ENCODE peak calls at places on chromosomes 5 and 9, in four cellular contexts. One of them, this sample, is unnamed.

GRCh38 chr9:73583590-73583989 is 431.9 kb downstream of the ANXA1 start:
- DNase-seq in right atrium auricular region: no peak
- DNase-seq in stomach: no peak
- DNase-seq in SJCRH30: no peak
- DNase-seq in this sample: peak; percentile 10

GRCh38 chr9:137244486-137245449 is 3.7 kb downstream of the TUBB4B start:
- DNase-seq in right atrium auricular region: no peak
- DNase-seq in stomach: no peak
- DNase-seq in SJCRH30: no peak
- DNase-seq in this sample: no peak

GRCh38 chr5:6859001-6859400 is 145.8 kb downstream of the TENT4A start:
- DNase-seq in right atrium auricular region: no peak
- DNase-seq in stomach: no peak
- DNase-seq in SJCRH30: no peak
- DNase-seq in this sample: no peak

GRCh38 chr5:43041131-43041668 is 1.1 kb upstream of the ANXA2R start:
- DNase-seq in right atrium auricular region: peak; percentile 75
- DNase-seq in stomach: no peak
- DNase-seq in SJCRH30: no peak
- DNase-seq in this sample: peak; percentile 65

GRCh38 chr5:133627180-133627579 is 14.8 kb upstream of the FSTL4 start:
- DNase-seq in right atrium auricular region: no peak
- DNase-seq in stomach: no peak
- DNase-seq in SJCRH30: no peak
- DNase-seq in this sample: no peak

GRCh38 chr9:16085167-16085718 is 532.4 kb downstream of the CCDC171 start:
- DNase-seq in right atrium auricular region: no peak
- DNase-seq in stomach: no peak
- DNase-seq in SJCRH30: no peak
- DNase-seq in this sample: no peak

GRCh38 chr9:113475031-113475430 is 11.5 kb downstream of the RGS3 start:
- DNase-seq in right atrium auricular region: no peak
- DNase-seq in stomach: no peak
- DNase-seq in SJCRH30: no peak
- DNase-seq in this sample: no peak

GRCh38 chr5:12162863-12163262 is 258.6 kb upstream of the CTNND2 start:
- DNase-seq in right atrium auricular region: no peak
- DNase-seq in stomach: no peak
- DNase-seq in SJCRH30: no peak
- DNase-seq in this sample: no peak

GRCh38 chr5:74685979-74686631 is 1.1 kb downstream of the HEXB start:
- DNase-seq in right atrium auricular region: no peak
- DNase-seq in stomach: no peak
- DNase-seq in SJCRH30: no peak
- DNase-seq in this sample: no peak

GRCh38 chr5:135053989-135054388 is 20.0 kb upstream of the PITX1 start:
- DNase-seq in right atrium auricular region: no peak
- DNase-seq in stomach: no peak
- DNase-seq in SJCRH30: no peak
- DNase-seq in this sample: no peak

GRCh38 chr5:61330341-61330878 is 1.6 kb upstream of the ZSWIM6 start:
- DNase-seq in right atrium auricular region: no peak
- DNase-seq in stomach: no peak
- DNase-seq in SJCRH30: peak; percentile 79
- DNase-seq in this sample: peak; percentile 72

GRCh38 chr5:68265347-68265746 is 49.8 kb downstream of the PIK3R1 start:
- DNase-seq in right atrium auricular region: no peak
- DNase-seq in stomach: no peak
- DNase-seq in SJCRH30: no peak
- DNase-seq in this sample: no peak
- H3K4me1 ChIP-seq in right atrium auricular region: peaks cover 93% of the 10 kb centered on the region
- H3K4me1 ChIP-seq in stomach: peaks cover 89% of the 10 kb centered on the region
- H3K4me1 ChIP-seq in SJCRH30: no peaks in the 10 kb centered on the region
- H3K4me1 ChIP-seq in this sample: peaks cover 62% of the 10 kb centered on the region

DNA sequence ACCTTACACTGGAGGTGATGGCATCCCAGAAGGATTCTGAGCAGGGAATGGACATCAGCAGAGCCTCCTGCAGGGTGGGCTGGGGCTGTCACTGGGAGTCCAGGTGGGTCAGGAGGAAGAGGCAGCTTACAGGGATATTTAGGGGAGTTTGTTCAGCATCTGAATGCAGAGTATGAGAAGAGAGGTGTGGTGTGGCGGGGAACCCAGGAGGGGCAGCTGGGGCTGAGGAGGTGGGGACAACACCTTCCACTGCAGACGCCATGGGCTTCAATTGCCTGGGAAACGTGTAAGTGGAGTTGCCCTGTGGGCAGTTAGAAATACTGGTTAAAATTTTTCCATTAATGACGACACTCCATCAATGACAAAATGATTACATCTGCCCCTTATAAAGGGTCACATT is 33.5 kb downstream of the S1PR3 start:
- DNase-seq in right atrium auricular region: no peak
- DNase-seq in stomach: no peak
- DNase-seq in SJCRH30: no peak
- DNase-seq in this sample: no peak
- H3K4me1 ChIP-seq in right atrium auricular region: peaks cover 27% of the 10 kb centered on the region
- H3K4me1 ChIP-seq in stomach: peaks cover 30% of the 10 kb centered on the region
- H3K4me1 ChIP-seq in SJCRH30: no peaks in the 10 kb centered on the region
- H3K4me1 ChIP-seq in this sample: no peaks in the 10 kb centered on the region

GRCh38 chr5:172778223-172778814 is 7.3 kb upstream of the DUSP1 start:
- DNase-seq in right atrium auricular region: no peak
- DNase-seq in stomach: peak; percentile 56
- DNase-seq in SJCRH30: peak; percentile 51
- DNase-seq in this sample: no peak
- H3K4me1 ChIP-seq in right atrium auricular region: peaks cover 49% of the 10 kb centered on the region
- H3K4me1 ChIP-seq in stomach: peaks cover 91% of the 10 kb centered on the region
- H3K4me1 ChIP-seq in SJCRH30: peaks cover 28% of the 10 kb centered on the region
- H3K4me1 ChIP-seq in this sample: no peaks in the 10 kb centered on the region

GRCh38 chr9:7976856-7977255 is 177.3 kb upstream of the DMAC1 start:
- DNase-seq in right atrium auricular region: no peak
- DNase-seq in stomach: no peak
- DNase-seq in SJCRH30: no peak
- DNase-seq in this sample: no peak

GRCh38 chr9:7974335-7975005 is 174.9 kb upstream of the DMAC1 start:
- DNase-seq in right atrium auricular region: no peak
- DNase-seq in stomach: no peak
- DNase-seq in SJCRH30: no peak
- DNase-seq in this sample: no peak

GRCh38 chr9:7979591-7979990 is 180.0 kb upstream of the DMAC1 start:
- DNase-seq in right atrium auricular region: no peak
- DNase-seq in stomach: no peak
- DNase-seq in SJCRH30: no peak
- DNase-seq in this sample: no peak

GRCh38 chr9:7976167-7976755 is 176.7 kb upstream of the DMAC1 start:
- DNase-seq in right atrium auricular region: no peak
- DNase-seq in stomach: no peak
- DNase-seq in SJCRH30: peak; percentile 36
- DNase-seq in this sample: no peak

GRCh38 chr9:7977586-7977985 is 178.0 kb upstream of the DMAC1 start:
- DNase-seq in right atrium auricular region: no peak
- DNase-seq in stomach: no peak
- DNase-seq in SJCRH30: no peak
- DNase-seq in this sample: no peak
- H3K4me1 ChIP-seq in right atrium auricular region: no peaks in the 10 kb centered on the region
- H3K4me1 ChIP-seq in stomach: peaks cover 34% of the 10 kb centered on the region
- H3K4me1 ChIP-seq in SJCRH30: peaks cover 8% of the 10 kb centered on the region
- H3K4me1 ChIP-seq in this sample: no peaks in the 10 kb centered on the region

DNA sequence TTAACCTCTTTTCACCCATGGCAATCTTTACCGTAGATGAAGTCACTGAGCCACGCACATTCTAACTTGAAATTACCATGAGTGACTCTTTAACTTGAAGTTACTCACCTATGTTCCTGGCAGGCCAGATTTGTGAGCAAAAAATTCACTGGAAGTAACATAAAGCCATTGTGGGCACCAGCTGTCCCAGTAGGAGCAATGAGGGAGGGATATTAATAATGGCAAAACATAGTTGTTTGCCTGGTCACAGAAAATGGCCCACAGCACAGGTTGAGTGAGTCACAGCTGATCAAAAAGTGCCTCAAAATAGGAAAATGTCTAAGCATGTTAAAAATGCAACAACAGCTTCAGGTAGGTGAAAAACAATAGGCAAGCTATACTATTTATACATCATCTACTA is 146.6 kb downstream of the EFNA5 start:
- DNase-seq in right atrium auricular region: no peak
- DNase-seq in stomach: no peak
- DNase-seq in SJCRH30: no peak
- DNase-seq in this sample: no peak
- H3K4me1 ChIP-seq in right atrium auricular region: peaks cover 17% of the 10 kb centered on the region
- H3K4me1 ChIP-seq in stomach: peaks cover 32% of the 10 kb centered on the region
- H3K4me1 ChIP-seq in SJCRH30: peaks cover 9% of the 10 kb centered on the region
- H3K4me1 ChIP-seq in this sample: no peaks in the 10 kb centered on the region

GRCh38 chr9:95060916-95061315 is 256.6 kb downstream of the FANCC start:
- DNase-seq in right atrium auricular region: no peak
- DNase-seq in stomach: no peak
- DNase-seq in SJCRH30: peak; percentile 28
- DNase-seq in this sample: no peak
- H3K4me1 ChIP-seq in right atrium auricular region: peaks cover 100% of the 10 kb centered on the region
- H3K4me1 ChIP-seq in stomach: peaks cover 100% of the 10 kb centered on the region
- H3K4me1 ChIP-seq in SJCRH30: peaks cover 62% of the 10 kb centered on the region
- H3K4me1 ChIP-seq in this sample: peaks cover 24% of the 10 kb centered on the region

GRCh38 chr5:93076566-93076965 is 504.5 kb downstream of the NR2F1-AS1 start:
- DNase-seq in right atrium auricular region: no peak
- DNase-seq in stomach: no peak
- DNase-seq in SJCRH30: no peak
- DNase-seq in this sample: no peak
- H3K4me1 ChIP-seq in right atrium auricular region: peaks cover 14% of the 10 kb centered on the region
- H3K4me1 ChIP-seq in stomach: peaks cover 15% of the 10 kb centered on the region
- H3K4me1 ChIP-seq in SJCRH30: peaks cover 10% of the 10 kb centered on the region
- H3K4me1 ChIP-seq in this sample: no peaks in the 10 kb centered on the region

GRCh38 chr5:123865641-123866040 is 353.7 kb downstream of the CSNK1G3 start:
- DNase-seq in right atrium auricular region: no peak
- DNase-seq in stomach: no peak
- DNase-seq in SJCRH30: no peak
- DNase-seq in this sample: no peak

GRCh38 chr5:123871373-123871772 is 359.4 kb downstream of the CSNK1G3 start:
- DNase-seq in right atrium auricular region: no peak
- DNase-seq in stomach: no peak
- DNase-seq in SJCRH30: no peak
- DNase-seq in this sample: no peak

DNA sequence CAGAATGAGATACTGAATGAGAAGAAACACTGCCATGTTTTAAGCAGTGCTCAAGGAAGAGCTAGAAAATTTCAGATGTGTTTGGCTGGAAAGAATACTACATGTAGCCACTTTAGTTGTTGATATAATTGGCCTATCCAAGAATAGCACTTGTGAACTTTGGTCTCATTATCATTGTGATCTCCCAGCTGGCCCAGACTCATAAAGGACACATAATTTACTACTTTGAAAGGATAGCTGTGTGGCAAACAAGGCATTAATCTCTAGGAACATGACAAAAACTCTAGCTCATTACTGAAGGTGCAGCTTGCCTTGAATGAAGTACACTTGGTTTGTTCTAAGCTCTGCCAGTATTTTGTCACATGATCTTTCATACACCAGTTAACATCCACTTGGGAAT is 356.3 kb downstream of the CSNK1G3 start:
- DNase-seq in right atrium auricular region: no peak
- DNase-seq in stomach: no peak
- DNase-seq in SJCRH30: no peak
- DNase-seq in this sample: peak; percentile 41
- H3K4me1 ChIP-seq in right atrium auricular region: peaks cover 10% of the 10 kb centered on the region
- H3K4me1 ChIP-seq in stomach: no peaks in the 10 kb centered on the region
- H3K4me1 ChIP-seq in SJCRH30: no peaks in the 10 kb centered on the region
- H3K4me1 ChIP-seq in this sample: peaks cover 27% of the 10 kb centered on the region

DNA sequence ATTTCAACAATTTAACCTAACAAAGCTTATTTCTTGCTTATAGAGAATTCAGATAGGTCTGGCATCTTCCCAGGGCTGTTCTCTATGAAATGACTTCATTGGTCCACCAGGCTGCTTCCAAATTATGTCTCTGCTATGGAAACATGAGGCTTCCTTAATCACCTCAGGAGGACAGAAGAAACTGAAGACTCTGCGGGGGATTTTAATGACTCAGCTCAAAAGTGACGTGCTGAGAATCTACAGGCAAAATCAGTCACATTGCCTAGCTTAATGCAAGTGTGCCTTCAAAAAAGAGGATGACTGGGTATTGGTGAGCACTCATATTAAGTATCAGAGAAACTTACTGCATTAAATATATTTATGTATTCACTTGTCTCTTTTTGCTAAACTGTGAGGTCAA is 315.5 kb upstream of the RGMB start:
- DNase-seq in right atrium auricular region: no peak
- DNase-seq in stomach: no peak
- DNase-seq in SJCRH30: no peak
- DNase-seq in this sample: peak; percentile 60
- H3K4me1 ChIP-seq in right atrium auricular region: no peaks in the 10 kb centered on the region
- H3K4me1 ChIP-seq in stomach: peaks cover 13% of the 10 kb centered on the region
- H3K4me1 ChIP-seq in SJCRH30: no peaks in the 10 kb centered on the region
- H3K4me1 ChIP-seq in this sample: no peaks in the 10 kb centered on the region

This sample was measured in A673.